ENCODE peak calls at places on chromosomes 11 and 22, in seven cellular contexts. One of them, this sample, is unnamed.

GRCh38 chr11:69654660-69655478 is 13.9 kb downstream of the CCND1 start:
- DNase-seq in dorsolateral prefrontal cortex: no peak
- DNase-seq in AG04450: no peak
- DNase-seq in CD4-positive, alpha-beta T cell: no peak
- DNase-seq in A549: peak
- DNase-seq in pancreas: no peak
- DNase-seq in colonic mucosa: peak
- DNase-seq in this sample: no peak

GRCh38 chr22:49480896-49481650 is 346.6 kb downstream of the BRD1 start:
- DNase-seq in dorsolateral prefrontal cortex: no peak
- DNase-seq in AG04450: no peak
- DNase-seq in CD4-positive, alpha-beta T cell: no peak
- DNase-seq in A549: no peak
- DNase-seq in pancreas: no peak
- DNase-seq in colonic mucosa: no peak
- DNase-seq in this sample: no peak

GRCh38 chr11:1930448-1930802 is 10.9 kb downstream of the TNNT3 start:
- DNase-seq in dorsolateral prefrontal cortex: no peak
- DNase-seq in AG04450: no peak
- DNase-seq in CD4-positive, alpha-beta T cell: no peak
- DNase-seq in A549: no peak
- DNase-seq in pancreas: no peak
- DNase-seq in colonic mucosa: no peak
- DNase-seq in this sample: no peak

GRCh38 chr22:43798492-43798891 is 13.6 kb downstream of the EFCAB6 start:
- DNase-seq in dorsolateral prefrontal cortex: no peak
- DNase-seq in AG04450: no peak
- DNase-seq in CD4-positive, alpha-beta T cell: no peak
- DNase-seq in A549: no peak
- DNase-seq in pancreas: no peak
- DNase-seq in colonic mucosa: no peak
- DNase-seq in this sample: no peak

GRCh38 chr11:34044664-34045485 is 6.7 kb upstream of the CAPRIN1 start:
- DNase-seq in dorsolateral prefrontal cortex: no peak
- DNase-seq in AG04450: no peak
- DNase-seq in CD4-positive, alpha-beta T cell: no peak
- DNase-seq in A549: peak
- DNase-seq in pancreas: no peak
- DNase-seq in colonic mucosa: no peak
- DNase-seq in this sample: no peak

GRCh38 chr22:25563757-25564319 is 637 bp upstream of the GRK3 start:
- DNase-seq in dorsolateral prefrontal cortex: no peak
- DNase-seq in AG04450: no peak
- DNase-seq in CD4-positive, alpha-beta T cell: no peak
- DNase-seq in A549: no peak
- DNase-seq in pancreas: peak
- DNase-seq in colonic mucosa: peak
- DNase-seq in this sample: no peak

GRCh38 chr11:10807629-10808552 is 835 bp downstream of the EIF4G2 start:
- DNase-seq in dorsolateral prefrontal cortex: peak
- DNase-seq in AG04450: no peak
- DNase-seq in CD4-positive, alpha-beta T cell: peak
- DNase-seq in A549: peak
- DNase-seq in pancreas: peak
- DNase-seq in colonic mucosa: peak
- DNase-seq in this sample: peak

GRCh38 chr11:22337571-22338464 is at the start of gene SLC17A6:
- DNase-seq in dorsolateral prefrontal cortex: no peak
- DNase-seq in AG04450: no peak
- DNase-seq in CD4-positive, alpha-beta T cell: no peak
- DNase-seq in A549: peak
- DNase-seq in pancreas: no peak
- DNase-seq in colonic mucosa: no peak
- DNase-seq in this sample: no peak

GRCh38 chr11:2577071-2578005 is 122.5 kb downstream of the KCNQ1OT1 start:
- DNase-seq in dorsolateral prefrontal cortex: peak
- DNase-seq in AG04450: no peak
- DNase-seq in CD4-positive, alpha-beta T cell: no peak
- DNase-seq in A549: no peak
- DNase-seq in pancreas: peak
- DNase-seq in colonic mucosa: peak
- DNase-seq in this sample: no peak

GRCh38 chr22:47304191-47304831 is 541.9 kb downstream of the TBC1D22A start:
- DNase-seq in dorsolateral prefrontal cortex: no peak
- DNase-seq in AG04450: no peak
- DNase-seq in CD4-positive, alpha-beta T cell: no peak
- DNase-seq in A549: no peak
- DNase-seq in pancreas: no peak
- DNase-seq in colonic mucosa: no peak
- DNase-seq in this sample: no peak

GRCh38 chr11:830295-831131 is 2.2 kb upstream of the CD151 start:
- DNase-seq in dorsolateral prefrontal cortex: no peak
- DNase-seq in AG04450: no peak
- DNase-seq in CD4-positive, alpha-beta T cell: peak
- DNase-seq in A549: no peak
- DNase-seq in pancreas: no peak
- DNase-seq in colonic mucosa: peak
- DNase-seq in this sample: peak

GRCh38 chr11:2039198-2039759 is 41.6 kb upstream of the H19 start:
- DNase-seq in dorsolateral prefrontal cortex: no peak
- DNase-seq in AG04450: no peak
- DNase-seq in CD4-positive, alpha-beta T cell: no peak
- DNase-seq in A549: no peak
- DNase-seq in pancreas: no peak
- DNase-seq in colonic mucosa: no peak
- DNase-seq in this sample: no peak

GRCh38 chr22:25818541-25818940 is 76.6 kb downstream of the MYO18B start:
- DNase-seq in dorsolateral prefrontal cortex: no peak
- DNase-seq in AG04450: no peak
- DNase-seq in CD4-positive, alpha-beta T cell: no peak
- DNase-seq in A549: no peak
- DNase-seq in pancreas: no peak
- DNase-seq in colonic mucosa: no peak
- DNase-seq in this sample: no peak

GRCh38 chr11:60951909-60952741 is at the start of gene SLC15A3:
- DNase-seq in dorsolateral prefrontal cortex: no peak
- DNase-seq in AG04450: no peak
- DNase-seq in CD4-positive, alpha-beta T cell: peak
- DNase-seq in A549: no peak
- DNase-seq in pancreas: peak
- DNase-seq in colonic mucosa: peak
- DNase-seq in this sample: no peak

GRCh38 chr11:13343067-13343466 is 65.5 kb downstream of the BMAL1 start:
- DNase-seq in dorsolateral prefrontal cortex: no peak
- DNase-seq in AG04450: no peak
- DNase-seq in CD4-positive, alpha-beta T cell: no peak
- DNase-seq in A549: no peak
- DNase-seq in pancreas: no peak
- DNase-seq in colonic mucosa: no peak
- DNase-seq in this sample: no peak

GRCh38 chr11:16902182-16902581 is 112.0 kb downstream of the PLEKHA7 start:
- DNase-seq in dorsolateral prefrontal cortex: no peak
- DNase-seq in AG04450: no peak
- DNase-seq in CD4-positive, alpha-beta T cell: no peak
- DNase-seq in A549: no peak
- DNase-seq in pancreas: no peak
- DNase-seq in colonic mucosa: no peak
- DNase-seq in this sample: no peak

GRCh38 chr11:32297629-32298028 is 137.7 kb downstream of the WT1 start:
- DNase-seq in dorsolateral prefrontal cortex: no peak
- DNase-seq in AG04450: no peak
- DNase-seq in CD4-positive, alpha-beta T cell: no peak
- DNase-seq in A549: peak
- DNase-seq in pancreas: no peak
- DNase-seq in colonic mucosa: no peak
- DNase-seq in this sample: no peak

GRCh38 chr11:70772950-70773349 is 374.6 kb downstream of the CTTN start:
- DNase-seq in dorsolateral prefrontal cortex: no peak
- DNase-seq in AG04450: no peak
- DNase-seq in CD4-positive, alpha-beta T cell: no peak
- DNase-seq in A549: no peak
- DNase-seq in pancreas: no peak
- DNase-seq in colonic mucosa: no peak
- DNase-seq in this sample: no peak

GRCh38 chr11:70176940-70177689 is 26.0 kb upstream of the FADD start:
- DNase-seq in dorsolateral prefrontal cortex: no peak
- DNase-seq in AG04450: no peak
- DNase-seq in CD4-positive, alpha-beta T cell: peak
- DNase-seq in A549: peak
- DNase-seq in pancreas: no peak
- DNase-seq in colonic mucosa: peak
- DNase-seq in this sample: no peak

GRCh38 chr11:110196241-110196754 is 100.1 kb downstream of the RDX start:
- DNase-seq in dorsolateral prefrontal cortex: no peak
- DNase-seq in AG04450: no peak
- DNase-seq in CD4-positive, alpha-beta T cell: no peak
- DNase-seq in A549: peak
- DNase-seq in pancreas: no peak
- DNase-seq in colonic mucosa: no peak
- DNase-seq in this sample: no peak

GRCh38 chr22:41540365-41540764 is 3.9 kb downstream of the POLR3H start:
- DNase-seq in dorsolateral prefrontal cortex: no peak
- DNase-seq in AG04450: no peak
- DNase-seq in CD4-positive, alpha-beta T cell: no peak
- DNase-seq in A549: no peak
- DNase-seq in pancreas: no peak
- DNase-seq in colonic mucosa: no peak
- DNase-seq in this sample: no peak

GRCh38 chr22:41540006-41540315 is 4.3 kb downstream of the POLR3H start:
- DNase-seq in dorsolateral prefrontal cortex: no peak
- DNase-seq in AG04450: no peak
- DNase-seq in CD4-positive, alpha-beta T cell: no peak
- DNase-seq in A549: no peak
- DNase-seq in pancreas: no peak
- DNase-seq in colonic mucosa: no peak
- DNase-seq in this sample: no peak

GRCh38 chr22:41541484-41541883 is 2.8 kb downstream of the POLR3H start:
- DNase-seq in dorsolateral prefrontal cortex: no peak
- DNase-seq in AG04450: no peak
- DNase-seq in CD4-positive, alpha-beta T cell: no peak
- DNase-seq in A549: no peak
- DNase-seq in pancreas: no peak
- DNase-seq in colonic mucosa: no peak
- DNase-seq in this sample: no peak

GRCh38 chr22:41538583-41538982 is 5.7 kb downstream of the POLR3H start:
- DNase-seq in dorsolateral prefrontal cortex: no peak
- DNase-seq in AG04450: no peak
- DNase-seq in CD4-positive, alpha-beta T cell: no peak
- DNase-seq in A549: no peak
- DNase-seq in pancreas: no peak
- DNase-seq in colonic mucosa: no peak
- DNase-seq in this sample: peak

DNA sequence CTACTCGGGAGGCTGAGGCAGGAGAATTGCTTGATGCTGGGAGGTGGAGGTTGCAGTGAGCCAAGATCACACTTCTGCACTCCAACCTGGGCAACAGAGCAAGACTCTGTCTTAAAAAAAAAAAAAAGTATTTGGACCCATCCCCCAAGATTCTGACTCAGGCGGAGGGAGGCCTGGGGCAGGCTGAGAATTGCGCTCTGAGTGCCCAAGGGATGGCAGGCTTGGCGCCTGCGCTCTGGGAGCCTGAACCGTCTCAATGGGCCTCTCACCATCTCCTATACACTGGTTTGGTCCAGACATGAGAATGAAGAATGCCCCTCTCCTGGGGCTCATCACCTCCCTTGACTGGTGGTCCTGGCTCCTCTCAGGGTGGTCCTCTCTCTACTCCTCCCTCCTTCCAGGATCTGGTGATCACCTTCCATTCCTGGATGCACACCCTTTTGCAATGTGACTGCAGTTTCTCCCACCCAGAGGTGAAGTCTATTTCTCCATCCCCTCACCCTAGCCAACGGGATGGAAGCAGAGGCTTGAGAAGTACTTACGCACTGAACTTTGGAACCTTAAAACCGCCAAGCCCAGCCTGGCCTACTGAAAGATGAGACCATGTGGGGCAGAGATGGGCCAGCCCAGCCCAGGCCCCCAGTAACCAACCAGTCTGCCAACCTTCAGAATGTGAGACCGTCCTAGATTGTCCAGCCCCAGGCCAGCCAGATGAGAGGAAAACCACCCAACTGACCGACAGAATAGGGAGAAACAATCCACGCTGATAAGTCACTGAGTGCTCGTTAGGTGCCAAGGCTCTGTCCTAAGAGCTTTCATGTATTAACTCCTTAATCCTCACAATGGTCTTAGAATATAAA is 4.9 kb downstream of the POLR3H start:
- DNase-seq in dorsolateral prefrontal cortex: no peak
- DNase-seq in AG04450: no peak
- DNase-seq in CD4-positive, alpha-beta T cell: no peak
- DNase-seq in A549: no peak
- DNase-seq in pancreas: no peak
- DNase-seq in colonic mucosa: no peak
- DNase-seq in this sample: no peak
- H3K27ac ChIP-seq in dorsolateral prefrontal cortex: peak
- H3K27ac ChIP-seq in AG04450: no peak
- H3K27ac ChIP-seq in CD4-positive, alpha-beta T cell: no peak
- H3K27ac ChIP-seq in A549: no peak
- H3K27ac ChIP-seq in pancreas: no peak
- H3K27ac ChIP-seq in colonic mucosa: no peak
- H3K27ac ChIP-seq in this sample: peak

DNA sequence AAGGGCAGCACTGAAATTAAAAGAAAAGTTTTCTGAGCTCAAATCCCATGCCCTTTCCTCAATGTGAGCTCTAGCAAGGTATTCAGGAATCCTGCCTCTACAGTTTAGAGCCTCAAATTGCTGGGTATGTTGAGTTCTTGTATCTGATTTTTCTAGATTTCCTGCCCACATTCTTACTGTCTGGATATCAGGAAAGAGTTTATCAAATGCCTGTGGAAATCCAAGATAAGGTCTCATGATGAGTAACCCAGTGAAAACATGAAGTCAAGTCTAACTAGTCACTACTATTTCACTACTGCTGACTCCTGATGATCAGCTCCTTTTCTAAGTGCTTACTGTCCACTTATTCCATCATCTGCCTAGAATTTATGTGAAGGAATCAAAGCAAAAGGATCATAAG is 29.8 kb downstream of the LIMK2 start:
- DNase-seq in dorsolateral prefrontal cortex: no peak
- DNase-seq in AG04450: no peak
- DNase-seq in CD4-positive, alpha-beta T cell: no peak
- DNase-seq in A549: no peak
- DNase-seq in pancreas: no peak
- DNase-seq in colonic mucosa: no peak
- DNase-seq in this sample: no peak
- H3K27ac ChIP-seq in dorsolateral prefrontal cortex: no peak
- H3K27ac ChIP-seq in AG04450: no peak
- H3K27ac ChIP-seq in CD4-positive, alpha-beta T cell: no peak
- H3K27ac ChIP-seq in A549: peak
- H3K27ac ChIP-seq in pancreas: peak
- H3K27ac ChIP-seq in colonic mucosa: peak
- H3K27ac ChIP-seq in this sample: no peak

GRCh38 chr11:62593434-62594044 is 2.2 kb upstream of the TUT1 start:
- DNase-seq in dorsolateral prefrontal cortex: peak
- DNase-seq in AG04450: peak
- DNase-seq in CD4-positive, alpha-beta T cell: peak
- DNase-seq in A549: peak
- DNase-seq in pancreas: peak
- DNase-seq in colonic mucosa: peak
- DNase-seq in this sample: peak
- H3K27ac ChIP-seq in dorsolateral prefrontal cortex: peak
- H3K27ac ChIP-seq in AG04450: no peak
- H3K27ac ChIP-seq in CD4-positive, alpha-beta T cell: peak
- H3K27ac ChIP-seq in A549: no peak
- H3K27ac ChIP-seq in pancreas: no peak
- H3K27ac ChIP-seq in colonic mucosa: no peak
- H3K27ac ChIP-seq in this sample: peak

GRCh38 chr11:114725623-114726022 is 47.3 kb downstream of the NXPE2 start:
- DNase-seq in dorsolateral prefrontal cortex: no peak
- DNase-seq in AG04450: no peak
- DNase-seq in CD4-positive, alpha-beta T cell: no peak
- DNase-seq in A549: no peak
- DNase-seq in pancreas: no peak
- DNase-seq in colonic mucosa: no peak
- DNase-seq in this sample: no peak
- H3K27ac ChIP-seq in dorsolateral prefrontal cortex: no peak
- H3K27ac ChIP-seq in AG04450: no peak
- H3K27ac ChIP-seq in CD4-positive, alpha-beta T cell: no peak
- H3K27ac ChIP-seq in A549: no peak
- H3K27ac ChIP-seq in pancreas: no peak
- H3K27ac ChIP-seq in colonic mucosa: peak
- H3K27ac ChIP-seq in this sample: no peak